ENCODE peak calls at places on chromosome 4, in eight cellular contexts. One of them, this sample, is unnamed.

GRCh38 chr4:108681321-108681809 is 31.0 kb downstream of the OSTC start:
- DNase-seq in activated naive CD4-positive, alpha-beta T cell treated with anti-CD3 and anti-CD28 coated beads, Interleukin-2, amount 50 U/mL, for 72 hours: no peak
- DNase-seq in activated CD4-positive, alpha-beta memory T cell treated with anti-CD3 and anti-CD28 coated beads, Interleukin-2, amount 10 ng/mL, durations not matched to agents 7 days and 5 days: no peak
- DNase-seq in anterior cingulate cortex: no peak
- DNase-seq in activated CD8-positive, alpha-beta memory T cell treated with anti-CD3 and anti-CD28 coated beads, Interleukin-2, amount 50 U/mL, for 48 hours: no peak
- DNase-seq in iPS-NIHi11: no peak
- DNase-seq in mucosa of descending colon: no peak
- DNase-seq in G401: no peak
- DNase-seq in this sample: no peak

GRCh38 chr4:170716868-170717267 is 627.1 kb upstream of the AADAT start:
- DNase-seq in mucosa of descending colon: no peak
- DNase-seq in activated naive CD4-positive, alpha-beta T cell treated with anti-CD3 and anti-CD28 coated beads, Interleukin-2, amount 50 U/mL, for 72 hours: no peak
- DNase-seq in activated CD4-positive, alpha-beta memory T cell treated with anti-CD3 and anti-CD28 coated beads, Interleukin-2, amount 10 ng/mL, durations not matched to agents 7 days and 5 days: no peak
- DNase-seq in activated CD8-positive, alpha-beta memory T cell treated with anti-CD3 and anti-CD28 coated beads, Interleukin-2, amount 50 U/mL, for 48 hours: no peak
- DNase-seq in anterior cingulate cortex: no peak
- DNase-seq in iPS-NIHi11: no peak
- DNase-seq in G401: no peak
- DNase-seq in this sample: no peak

GRCh38 chr4:88033309-88033708 is 25.9 kb downstream of the PKD2 start:
- DNase-seq in G401: peak
- DNase-seq in mucosa of descending colon: no peak
- DNase-seq in activated CD8-positive, alpha-beta memory T cell treated with anti-CD3 and anti-CD28 coated beads, Interleukin-2, amount 50 U/mL, for 48 hours: no peak
- DNase-seq in activated naive CD4-positive, alpha-beta T cell treated with anti-CD3 and anti-CD28 coated beads, Interleukin-2, amount 50 U/mL, for 72 hours: peak
- DNase-seq in anterior cingulate cortex: no peak
- DNase-seq in iPS-NIHi11: peak
- DNase-seq in activated CD4-positive, alpha-beta memory T cell treated with anti-CD3 and anti-CD28 coated beads, Interleukin-2, amount 10 ng/mL, durations not matched to agents 7 days and 5 days: peak
- DNase-seq in this sample: peak

GRCh38 chr4:85474818-85475630 is at the start of gene ARHGAP24:
- DNase-seq in anterior cingulate cortex: peak
- DNase-seq in activated naive CD4-positive, alpha-beta T cell treated with anti-CD3 and anti-CD28 coated beads, Interleukin-2, amount 50 U/mL, for 72 hours: peak
- DNase-seq in G401: no peak
- DNase-seq in activated CD4-positive, alpha-beta memory T cell treated with anti-CD3 and anti-CD28 coated beads, Interleukin-2, amount 10 ng/mL, durations not matched to agents 7 days and 5 days: no peak
- DNase-seq in mucosa of descending colon: peak
- DNase-seq in iPS-NIHi11: peak
- DNase-seq in activated CD8-positive, alpha-beta memory T cell treated with anti-CD3 and anti-CD28 coated beads, Interleukin-2, amount 50 U/mL, for 48 hours: peak
- DNase-seq in this sample: peak

GRCh38 chr4:157221426-157221894 is 932 bp downstream of the GRIA2 start:
- DNase-seq in activated CD4-positive, alpha-beta memory T cell treated with anti-CD3 and anti-CD28 coated beads, Interleukin-2, amount 10 ng/mL, durations not matched to agents 7 days and 5 days: no peak
- DNase-seq in G401: peak
- DNase-seq in iPS-NIHi11: no peak
- DNase-seq in activated CD8-positive, alpha-beta memory T cell treated with anti-CD3 and anti-CD28 coated beads, Interleukin-2, amount 50 U/mL, for 48 hours: no peak
- DNase-seq in mucosa of descending colon: no peak
- DNase-seq in activated naive CD4-positive, alpha-beta T cell treated with anti-CD3 and anti-CD28 coated beads, Interleukin-2, amount 50 U/mL, for 72 hours: no peak
- DNase-seq in anterior cingulate cortex: peak
- DNase-seq in this sample: peak

GRCh38 chr4:102350634-102351033 is 5.4 kb upstream of the SLC39A8 start:
- DNase-seq in activated CD4-positive, alpha-beta memory T cell treated with anti-CD3 and anti-CD28 coated beads, Interleukin-2, amount 10 ng/mL, durations not matched to agents 7 days and 5 days: no peak
- DNase-seq in anterior cingulate cortex: no peak
- DNase-seq in activated CD8-positive, alpha-beta memory T cell treated with anti-CD3 and anti-CD28 coated beads, Interleukin-2, amount 50 U/mL, for 48 hours: no peak
- DNase-seq in mucosa of descending colon: no peak
- DNase-seq in iPS-NIHi11: no peak
- DNase-seq in G401: no peak
- DNase-seq in activated naive CD4-positive, alpha-beta T cell treated with anti-CD3 and anti-CD28 coated beads, Interleukin-2, amount 50 U/mL, for 72 hours: no peak
- DNase-seq in this sample: no peak

GRCh38 chr4:105061720-105062119 is 85.0 kb upstream of the TET2 start:
- DNase-seq in activated CD8-positive, alpha-beta memory T cell treated with anti-CD3 and anti-CD28 coated beads, Interleukin-2, amount 50 U/mL, for 48 hours: no peak
- DNase-seq in activated CD4-positive, alpha-beta memory T cell treated with anti-CD3 and anti-CD28 coated beads, Interleukin-2, amount 10 ng/mL, durations not matched to agents 7 days and 5 days: no peak
- DNase-seq in mucosa of descending colon: no peak
- DNase-seq in anterior cingulate cortex: no peak
- DNase-seq in activated naive CD4-positive, alpha-beta T cell treated with anti-CD3 and anti-CD28 coated beads, Interleukin-2, amount 50 U/mL, for 72 hours: no peak
- DNase-seq in iPS-NIHi11: no peak
- DNase-seq in G401: no peak
- DNase-seq in this sample: no peak

GRCh38 chr4:147749811-147750321 is 18.0 kb downstream of the ARHGAP10 start:
- DNase-seq in anterior cingulate cortex: no peak
- DNase-seq in G401: no peak
- DNase-seq in activated CD4-positive, alpha-beta memory T cell treated with anti-CD3 and anti-CD28 coated beads, Interleukin-2, amount 10 ng/mL, durations not matched to agents 7 days and 5 days: no peak
- DNase-seq in activated CD8-positive, alpha-beta memory T cell treated with anti-CD3 and anti-CD28 coated beads, Interleukin-2, amount 50 U/mL, for 48 hours: no peak
- DNase-seq in iPS-NIHi11: no peak
- DNase-seq in mucosa of descending colon: no peak
- DNase-seq in activated naive CD4-positive, alpha-beta T cell treated with anti-CD3 and anti-CD28 coated beads, Interleukin-2, amount 50 U/mL, for 72 hours: no peak
- DNase-seq in this sample: no peak

GRCh38 chr4:161252520-161253141 is 911.2 kb downstream of the FSTL5 start:
- DNase-seq in activated CD8-positive, alpha-beta memory T cell treated with anti-CD3 and anti-CD28 coated beads, Interleukin-2, amount 50 U/mL, for 48 hours: no peak
- DNase-seq in mucosa of descending colon: no peak
- DNase-seq in anterior cingulate cortex: no peak
- DNase-seq in activated CD4-positive, alpha-beta memory T cell treated with anti-CD3 and anti-CD28 coated beads, Interleukin-2, amount 10 ng/mL, durations not matched to agents 7 days and 5 days: no peak
- DNase-seq in activated naive CD4-positive, alpha-beta T cell treated with anti-CD3 and anti-CD28 coated beads, Interleukin-2, amount 50 U/mL, for 72 hours: no peak
- DNase-seq in iPS-NIHi11: peak
- DNase-seq in G401: no peak
- DNase-seq in this sample: peak

This sample was measured in D341Med.